ENCODE peak calls at places on chromosomes 7 and 10, in five cellular contexts. One of them, this sample, is unnamed.

GRCh38 chr7:135943266-135943889 is 33.8 kb downstream of the MTPN start:
- DNase-seq in A549: no peak
- DNase-seq in HCT116: no peak
- DNase-seq in right lobe of liver: no peak
- DNase-seq in AG04450: no peak
- DNase-seq in this sample: no peak

GRCh38 chr7:42603496-42603895 is 308.4 kb downstream of the C7orf25 start:
- DNase-seq in A549: no peak
- DNase-seq in HCT116: no peak
- DNase-seq in right lobe of liver: no peak
- DNase-seq in AG04450: no peak
- DNase-seq in this sample: no peak

GRCh38 chr10:93476756-93477155 is 5.4 kb downstream of the MYOF start:
- DNase-seq in A549: no peak
- DNase-seq in HCT116: no peak
- DNase-seq in right lobe of liver: no peak
- DNase-seq in AG04450: no peak
- DNase-seq in this sample: no peak

GRCh38 chr10:58152698-58153263 is 114.9 kb downstream of the IPMK start:
- DNase-seq in A549: peak
- DNase-seq in HCT116: peak
- DNase-seq in right lobe of liver: no peak
- DNase-seq in AG04450: peak
- DNase-seq in this sample: no peak

GRCh38 chr7:33556471-33556870 is 348.9 kb upstream of the BMPER start:
- DNase-seq in A549: no peak
- DNase-seq in HCT116: no peak
- DNase-seq in right lobe of liver: no peak
- DNase-seq in AG04450: no peak
- DNase-seq in this sample: no peak

GRCh38 chr7:36658603-36659516 is 65.4 kb downstream of the AOAH start:
- DNase-seq in A549: peak
- DNase-seq in HCT116: no peak
- DNase-seq in right lobe of liver: no peak
- DNase-seq in AG04450: peak
- DNase-seq in this sample: no peak

GRCh38 chr10:43225787-43226153 is 41.1 kb downstream of the RASGEF1A start:
- DNase-seq in A549: no peak
- DNase-seq in HCT116: no peak
- DNase-seq in right lobe of liver: peak
- DNase-seq in AG04450: no peak
- DNase-seq in this sample: peak

GRCh38 chr7:41097501-41097900 is 605.4 kb downstream of the INHBA start:
- DNase-seq in A549: no peak
- DNase-seq in HCT116: no peak
- DNase-seq in right lobe of liver: no peak
- DNase-seq in AG04450: peak
- DNase-seq in this sample: no peak

GRCh38 chr7:135771051-135771450 is 22.4 kb upstream of the FAM180A start:
- DNase-seq in A549: no peak
- DNase-seq in HCT116: no peak
- DNase-seq in right lobe of liver: no peak
- DNase-seq in AG04450: no peak
- DNase-seq in this sample: no peak

GRCh38 chr10:1085258-1085657 is 29.1 kb downstream of the WDR37 start:
- DNase-seq in A549: no peak
- DNase-seq in HCT116: no peak
- DNase-seq in right lobe of liver: no peak
- DNase-seq in AG04450: no peak
- DNase-seq in this sample: no peak

GRCh38 chr7:130566168-130566897 is 74.4 kb downstream of the MEST start:
- DNase-seq in A549: no peak
- DNase-seq in HCT116: no peak
- DNase-seq in right lobe of liver: no peak
- DNase-seq in AG04450: no peak
- DNase-seq in this sample: peak

GRCh38 chr10:6912424-6912823 is 332.3 kb upstream of the PRKCQ start:
- DNase-seq in A549: peak
- DNase-seq in HCT116: no peak
- DNase-seq in right lobe of liver: no peak
- DNase-seq in AG04450: no peak
- DNase-seq in this sample: no peak

GRCh38 chr10:22945934-22946673 is 18.3 kb downstream of the ARMC3 start:
- DNase-seq in A549: no peak
- DNase-seq in HCT116: no peak
- DNase-seq in right lobe of liver: no peak
- DNase-seq in AG04450: no peak
- DNase-seq in this sample: no peak

GRCh38 chr7:68629-69028 is 123.7 kb upstream of the FAM20C start:
- DNase-seq in A549: peak
- DNase-seq in HCT116: no peak
- DNase-seq in right lobe of liver: peak
- DNase-seq in AG04450: no peak
- DNase-seq in this sample: no peak

DNA sequence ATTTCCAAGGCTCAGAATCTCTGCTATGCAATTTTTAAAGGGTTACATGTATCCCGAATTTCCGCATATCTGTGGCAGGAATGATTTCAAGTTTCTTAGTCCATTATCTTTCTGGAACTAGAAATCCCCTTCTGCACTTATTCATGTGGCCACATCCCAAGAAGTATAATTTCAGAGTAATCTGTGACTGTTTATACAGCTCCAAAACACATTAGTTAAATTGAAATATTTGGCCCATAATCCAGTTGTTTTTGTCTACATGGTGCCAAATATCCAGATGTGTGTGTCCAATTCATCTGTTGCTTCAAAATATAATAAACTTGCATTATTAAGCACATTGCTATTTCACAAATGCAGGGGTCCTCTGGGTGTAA is 271.2 kb downstream of the ARHGAP12 start:
- DNase-seq in A549: no peak
- DNase-seq in HCT116: no peak
- DNase-seq in right lobe of liver: no peak
- DNase-seq in AG04450: no peak
- DNase-seq in this sample: no peak
- H3K27ac ChIP-seq in A549: no peak
- H3K27ac ChIP-seq in HCT116: no peak
- H3K27ac ChIP-seq in right lobe of liver: no peak
- H3K27ac ChIP-seq in AG04450: no peak
- H3K27ac ChIP-seq in this sample: peak

DNA sequence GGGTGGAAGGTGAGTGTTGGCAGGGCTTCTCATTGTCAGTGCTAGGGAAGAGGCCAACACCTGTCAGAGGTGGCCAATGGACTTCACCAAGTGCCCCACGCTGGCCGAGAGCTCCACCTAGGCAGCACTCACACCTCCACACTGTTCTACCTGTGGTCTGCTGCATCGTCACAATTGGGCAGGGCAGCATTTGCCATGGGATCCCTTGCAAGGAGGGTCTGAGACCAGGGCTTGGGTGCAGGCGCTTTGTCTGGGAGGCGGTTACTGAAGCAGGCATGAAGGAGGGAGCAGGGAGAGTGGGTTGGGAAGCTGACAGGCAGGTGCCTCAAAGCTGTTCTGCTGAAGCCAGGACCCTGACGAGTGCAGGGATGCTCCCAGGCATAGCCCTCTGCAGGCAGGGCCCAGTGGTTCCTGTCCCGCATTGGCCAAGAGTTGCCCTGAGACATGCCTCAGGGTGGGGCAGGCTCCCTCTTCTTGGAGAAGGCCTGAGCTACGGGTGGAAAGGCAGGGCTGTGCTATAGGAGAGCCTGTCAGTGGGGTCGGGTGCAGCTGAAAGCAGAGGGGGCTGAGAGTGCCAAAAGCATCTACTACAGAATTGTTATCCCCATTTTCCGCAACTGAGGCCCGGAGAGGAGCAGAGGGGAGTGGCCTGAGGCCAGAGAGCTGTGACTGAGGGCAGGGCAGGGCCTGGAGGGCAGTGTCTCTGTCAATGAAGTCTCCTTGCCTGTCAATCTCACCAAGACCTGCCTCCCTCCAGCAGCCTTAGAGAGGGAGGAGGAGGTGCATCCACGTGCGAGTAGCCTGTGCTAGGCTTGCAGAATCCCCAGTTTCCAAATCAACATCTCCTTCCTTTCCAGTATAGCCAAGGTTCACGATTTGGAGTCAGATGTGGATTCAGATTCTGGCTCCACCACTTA is 4.0 kb downstream of the RBP3 start:
- DNase-seq in A549: no peak
- DNase-seq in HCT116: no peak
- DNase-seq in right lobe of liver: no peak
- DNase-seq in AG04450: no peak
- DNase-seq in this sample: no peak
- H3K4me3 ChIP-seq in A549: no peak
- H3K4me3 ChIP-seq in HCT116: no peak
- H3K4me3 ChIP-seq in right lobe of liver: no peak
- H3K4me3 ChIP-seq in AG04450: no peak
- H3K4me3 ChIP-seq in this sample: no peak

GRCh38 chr7:102284399-102284798 is 2.3 kb upstream of the SH2B2 start:
- DNase-seq in A549: no peak
- DNase-seq in HCT116: no peak
- DNase-seq in right lobe of liver: no peak
- DNase-seq in AG04450: no peak
- DNase-seq in this sample: no peak
- H3K27ac ChIP-seq in A549: no peak
- H3K27ac ChIP-seq in HCT116: no peak
- H3K27ac ChIP-seq in right lobe of liver: no peak
- H3K27ac ChIP-seq in AG04450: no peak
- H3K27ac ChIP-seq in this sample: peak

GRCh38 chr7:90569368-90569767 is 26.8 kb upstream of the CDK14 start:
- DNase-seq in A549: no peak
- DNase-seq in HCT116: no peak
- DNase-seq in right lobe of liver: no peak
- DNase-seq in AG04450: no peak
- DNase-seq in this sample: no peak
- H3K4me3 ChIP-seq in A549: no peak
- H3K4me3 ChIP-seq in HCT116: no peak
- H3K4me3 ChIP-seq in right lobe of liver: no peak
- H3K4me3 ChIP-seq in AG04450: no peak
- H3K4me3 ChIP-seq in this sample: no peak